ENCODE peak calls at places on chromosomes 11 and 22, in five cellular contexts. R is pons, O is T47D, I is HT-29, Y is AG04450. T is an unnamed sample.
A peak's percentile ranks its signal among the peaks of the same experiment; 100 is the strongest.

GRCh38 chr11:124801014-124801413 is 808 bp upstream of the MSANTD2 start:
- DNase-seq in R (no peak), O (no peak), I (no peak), Y (no peak), T (no peak)

GRCh38 chr22:48494968-48495750 is 1332.5 kb downstream of the BRD1 start:
- DNase-seq in R (no peak), O (no peak), I (no peak), Y (no peak), T (no peak)

GRCh38 chr11:95716266-95716665 is 73.3 kb downstream of the FAM76B start:
- DNase-seq in R (no peak), O (no peak), I (no peak), Y (no peak), T (no peak)

GRCh38 chr22:20905415-20906386 is 11.5 kb upstream of the CRKL start:
- DNase-seq in R (no peak), O (no peak), I (no peak), Y (no peak), T (no peak)

GRCh38 chr22:41620646-41621098 is at the start of gene DESI1:
- DNase-seq in R (peak; percentile 34), O (no peak), I (peak; percentile 45), Y (no peak), T (peak; percentile 68)

GRCh38 chr11:81359476-81359875 is 1374.2 kb downstream of the FAM181B start:
- DNase-seq in R (no peak), O (no peak), I (no peak), Y (no peak), T (no peak)

GRCh38 chr11:6596237-6596877 is 7.1 kb downstream of the RRP8 start:
- DNase-seq in R (peak; percentile 65), O (no peak), I (no peak), Y (no peak), T (no peak)

GRCh38 chr11:123853038-123853437 is 32.4 kb downstream of the TMEM225 start:
- DNase-seq in R (no peak), O (no peak), I (no peak), Y (no peak), T (no peak)

GRCh38 chr11:83574516-83574915 is 288.3 kb upstream of the CCDC90B start:
- DNase-seq in R (no peak), O (no peak), I (no peak), Y (no peak), T (no peak)

GRCh38 chr22:19873138-19873959 is 18.7 kb upstream of the GNB1L start:
- DNase-seq in R (no peak), O (no peak), I (peak; percentile 80), Y (no peak), T (no peak)

GRCh38 chr22:36741204-36741793 is 34.6 kb downstream of the IFT27 start:
- DNase-seq in R (no peak), O (no peak), I (no peak), Y (no peak), T (peak; percentile 47)

GRCh38 chr22:42168476-42168875 is 37.9 kb upstream of the CYP2D6 start:
- DNase-seq in R (no peak), O (no peak), I (no peak), Y (no peak), T (no peak)

GRCh38 chr11:61045271-61045670 is 57.0 kb upstream of the CD5 start:
- DNase-seq in R (no peak), O (no peak), I (no peak), Y (no peak), T (no peak)

GRCh38 chr11:2812371-2812991 is 73.1 kb downstream of the CDKN1C start:
- DNase-seq in R (no peak), O (no peak), I (no peak), Y (no peak), T (no peak)

GRCh38 chr11:44737686-44738085 is 10.9 kb downstream of the TSPAN18 start:
- DNase-seq in R (no peak), O (no peak), I (no peak), Y (no peak), T (no peak)

GRCh38 chr11:31487848-31488247 is 21.6 kb downstream of the IMMP1L start:
- DNase-seq in R (peak; percentile 46), O (no peak), I (peak; percentile 62), Y (peak; percentile 27), T (peak; percentile 32)

GRCh38 chr11:2575611-2576051 is 124.2 kb downstream of the KCNQ1OT1 start:
- DNase-seq in R (no peak), O (no peak), I (peak; percentile 8), Y (no peak), T (no peak)

GRCh38 chr11:26442131-26442530 is 110.2 kb downstream of the ANO3 start:
- DNase-seq in R (no peak), O (no peak), I (no peak), Y (no peak), T (no peak)

GRCh38 chr11:63811522-63811921 is 1.7 kb upstream of the SPINDOC start:
- DNase-seq in R (no peak), O (no peak), I (no peak), Y (no peak), T (no peak)

GRCh38 chr11:110467556-110467955 is 37.8 kb downstream of the FDX1 start:
- DNase-seq in R (no peak), O (no peak), I (no peak), Y (no peak), T (no peak)

GRCh38 chr22:30420401-30421178 is 5.0 kb upstream of the MTFP1 start:
- DNase-seq in R (peak; percentile 32), O (no peak), I (peak; percentile 39), Y (peak; percentile 65), T (no peak)

GRCh38 chr11:27514558-27514957 is 8.0 kb upstream of the LIN7C start:
- DNase-seq in R (no peak), O (no peak), I (no peak), Y (no peak), T (no peak)

GRCh38 chr22:27420817-27421361 is 380.7 kb downstream of the MN1 start:
- DNase-seq in R (peak; percentile 26), O (peak; percentile 33), I (no peak), Y (peak; percentile 85), T (no peak)

GRCh38 chr11:26632691-26633159 is 60.7 kb upstream of the MUC15 start:
- DNase-seq in R (no peak), O (no peak), I (no peak), Y (no peak), T (no peak)

GRCh38 chr22:43006753-43007152 is 8.2 kb downstream of the PACSIN2 start:
- DNase-seq in R (no peak), O (no peak), I (no peak), Y (no peak), T (no peak)

GRCh38 chr11:109864834-109865557 is 228.2 kb upstream of the ZC3H12C start:
- DNase-seq in R (no peak), O (no peak), I (no peak), Y (peak; percentile 26), T (no peak)

GRCh38 chr11:79762271-79762935 is 321.6 kb upstream of the TENM4 start:
- DNase-seq in R (peak; percentile 38), O (no peak), I (peak; percentile 30), Y (no peak), T (no peak)

GRCh38 chr11:36478700-36479329 is 31.3 kb downstream of the TRAF6 start:
- DNase-seq in R (peak; percentile 87), O (peak; percentile 49), I (peak; percentile 75), Y (no peak), T (no peak)

GRCh38 chr22:37690407-37690806 is 4.3 kb downstream of the NOL12 start:
- DNase-seq in R (no peak), O (no peak), I (no peak), Y (no peak), T (no peak)

GRCh38 chr11:130020323-130020722 is 17.7 kb upstream of the PRDM10 start:
- DNase-seq in R (no peak), O (no peak), I (no peak), Y (no peak), T (peak; percentile 47)

GRCh38 chr22:46610345-46610744 is 9.8 kb upstream of the GRAMD4 start:
- DNase-seq in R (no peak), O (no peak), I (no peak), Y (no peak), T (no peak)

GRCh38 chr11:101441747-101442146 is 142.1 kb downstream of the TRPC6 start:
- DNase-seq in R (no peak), O (no peak), I (no peak), Y (no peak), T (no peak)